ENCODE peak calls at places on chromosome 15, in four cellular contexts. J is GM12878, U is HepG2, M is H1. R is an unnamed sample. For H3K9me3, the result is how much of the 10 kb centered on the place peaks cover.

GRCh38 chr15:42735382-42736165 is 1.4 kb downstream of the CDAN1 start:
- DNase-seq in J (no peak), U (no peak), M (no peak), R (no peak)

GRCh38 chr15:38553071-38553470 is 11.5 kb downstream of the RASGRP1 start:
- DNase-seq in U (no peak), M (no peak), J (no peak), R (no peak)

GRCh38 chr15:90219421-90220141 is 14.2 kb downstream of the CIB1 start:
- DNase-seq in U (no peak), M (no peak), J (no peak), R (peak)

GRCh38 chr15:80567721-80568157 is 127.4 kb upstream of the ABHD17C start:
- DNase-seq in U (peak), M (peak), J (no peak), R (peak)

GRCh38 chr15:76904461-76905012 is 603 bp downstream of the SCAPER start:
- DNase-seq in M (no peak), U (peak), J (no peak), R (no peak)

GRCh38 chr15:81312790-81313543 is 11.0 kb downstream of the STARD5 start:
- DNase-seq in U (no peak), M (no peak), J (no peak), R (no peak)

GRCh38 chr15:75532413-75533250 is 46.5 kb downstream of the PTPN9 start:
- DNase-seq in U (peak), M (no peak), J (no peak), R (peak)

GRCh38 chr15:76935620-76936019 is 4.1 kb downstream of the RCN2 start:
- DNase-seq in M (no peak), U (no peak), J (peak), R (no peak)

GRCh38 chr15:31557899-31558298 is 231.3 kb downstream of the KLF13 start:
- DNase-seq in M (no peak), J (no peak), U (no peak), R (no peak)

GRCh38 chr15:94671845-94672524 is 440.6 kb downstream of the MCTP2 start:
- DNase-seq in U (no peak), J (no peak), M (peak), R (peak)

GRCh38 chr15:98953000-98953776 is 54.4 kb downstream of the PGPEP1L start:
- DNase-seq in U (no peak), J (peak), M (no peak), R (no peak)

GRCh38 chr15:83200162-83200561 is 7.5 kb downstream of the HDGFL3 start:
- DNase-seq in J (peak), M (no peak), U (no peak), R (no peak)

GRCh38 chr15:73346735-73347312 is 21.9 kb downstream of the HCN4 start:
- DNase-seq in U (peak), J (no peak), M (peak), R (no peak)

GRCh38 chr15:101488300-101489164 is 975 bp downstream of the PCSK6 start:
- DNase-seq in U (peak), M (no peak), J (no peak), R (no peak)

GRCh38 chr15:67831363-67831762 is 6.1 kb downstream of the SKOR1 start:
- DNase-seq in U (no peak), M (no peak), J (no peak), R (no peak)

GRCh38 chr15:81178365-81178764 is 18.3 kb upstream of the IL16 start:
- DNase-seq in M (no peak), U (no peak), J (no peak), R (no peak)

GRCh38 chr15:68789921-68790575 is 30.6 kb downstream of the ANP32A start:
- DNase-seq in J (no peak), U (no peak), M (no peak), R (peak)

GRCh38 chr15:39613861-39614260 is 33.0 kb downstream of the THBS1 start:
- DNase-seq in J (no peak), U (no peak), M (no peak), R (no peak)

GRCh38 chr15:48191574-48192225 is at the start of gene CTXN2:
- DNase-seq in J (no peak), U (no peak), M (no peak), R (no peak)

GRCh38 chr15:100114100-100114499 is 227.7 kb downstream of the ADAMTS17 start:
- DNase-seq in M (no peak), J (no peak), U (no peak), R (no peak)

GRCh38 chr15:85689729-85690128 is 105.0 kb downstream of the KLHL25 start:
- DNase-seq in U (no peak), J (peak), M (peak), R (peak)

GRCh38 chr15:101128191-101128590 is 123.7 kb downstream of the CHSY1 start:
- DNase-seq in M (no peak), U (no peak), J (no peak), R (no peak)

DNA sequence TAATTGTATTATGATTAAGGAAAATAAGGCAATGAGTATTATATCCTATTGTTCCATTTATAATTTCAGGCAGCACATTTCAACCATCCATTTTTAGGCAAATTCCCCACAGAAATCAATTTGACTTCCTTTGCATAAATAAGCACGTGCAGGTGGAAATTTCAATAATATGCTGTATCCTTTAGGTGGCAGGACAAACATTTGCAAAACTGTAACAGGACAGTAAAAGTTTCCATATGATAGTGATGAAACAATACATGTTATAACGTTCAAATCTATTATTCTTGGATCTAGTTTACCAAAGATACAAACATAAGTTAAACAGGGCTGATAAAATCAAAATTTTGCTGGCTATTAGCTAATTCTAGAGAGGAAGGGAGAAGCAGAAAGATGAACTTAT is 8.5 kb downstream of the UACA start:
- DNase-seq in U (no peak), J (no peak), M (no peak), R (no peak)
- TF ChIP-seq SUZ12 in U (no peak), J (no peak), M (no peak), R (no peak)

DNA sequence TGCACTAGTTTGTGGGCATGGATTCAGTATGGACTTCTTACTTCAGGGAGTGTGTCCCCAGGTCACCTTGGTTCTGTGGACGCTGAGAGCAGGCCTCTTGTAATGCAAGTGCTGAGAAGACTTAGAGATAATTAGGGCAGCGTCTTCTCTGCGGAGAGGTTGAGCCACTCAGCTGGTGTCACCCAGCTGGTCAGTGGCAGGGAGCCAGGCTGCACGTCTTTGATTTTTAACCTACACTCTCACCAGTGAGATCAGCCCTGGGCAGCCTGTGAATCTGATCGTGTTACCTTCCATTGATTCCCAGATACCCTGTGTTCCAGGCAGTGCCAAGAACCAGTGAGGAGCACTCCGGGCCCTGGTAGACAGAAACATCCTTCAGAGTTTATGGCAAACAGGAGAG is 92.6 kb downstream of the SLCO3A1 start:
- DNase-seq in M (no peak), U (no peak), J (no peak), R (no peak)
- TF ChIP-seq YY1 in M (no peak), U (no peak), J (no peak), R (no peak)

GRCh38 chr15:25228261-25228660 is 210.6 kb downstream of the UBE3A start:
- DNase-seq in U (no peak), J (no peak), M (no peak), R (no peak)

GRCh38 chr15:25220834-25221233 is 218.0 kb downstream of the UBE3A start:
- DNase-seq in M (no peak), U (no peak), J (no peak), R (no peak)

GRCh38 chr15:25226360-25226759 is 212.5 kb downstream of the UBE3A start:
- DNase-seq in U (no peak), J (no peak), M (no peak), R (no peak)

GRCh38 chr15:25224396-25224795 is 214.4 kb downstream of the UBE3A start:
- DNase-seq in J (no peak), M (no peak), U (no peak), R (no peak)
- H3K9me3 ChIP-seq in J (under half), M (half or more), U (half or more), R (under half)

GRCh38 chr15:36643551-36643950 is 64.1 kb downstream of the CDIN1 start:
- DNase-seq in U (no peak), J (no peak), M (no peak), R (no peak)
- TF ChIP-seq SUZ12 in U (no peak), J (no peak), M (no peak), R (no peak)

GRCh38 chr15:58479941-58480340 is 48.1 kb downstream of the LIPC start:
- DNase-seq in U (no peak), M (no peak), J (no peak), R (no peak)
- TF ChIP-seq YY1 in U (no peak), M (no peak), J (no peak), R (no peak)

GRCh38 chr15:28936481-28936881 is 50.7 kb downstream of the APBA2 start:
- DNase-seq in M (no peak), J (no peak), U (no peak), R (no peak)

GRCh38 chr15:28933710-28934445 is 48.1 kb downstream of the APBA2 start:
- DNase-seq in U (peak), J (no peak), M (no peak), R (no peak)

GRCh38 chr15:28935316-28935715 is 49.5 kb downstream of the APBA2 start:
- DNase-seq in J (no peak), U (peak), M (no peak), R (no peak)

GRCh38 chr15:28936081-28936480 is 50.3 kb downstream of the APBA2 start:
- DNase-seq in U (no peak), J (no peak), M (no peak), R (no peak)

DNA sequence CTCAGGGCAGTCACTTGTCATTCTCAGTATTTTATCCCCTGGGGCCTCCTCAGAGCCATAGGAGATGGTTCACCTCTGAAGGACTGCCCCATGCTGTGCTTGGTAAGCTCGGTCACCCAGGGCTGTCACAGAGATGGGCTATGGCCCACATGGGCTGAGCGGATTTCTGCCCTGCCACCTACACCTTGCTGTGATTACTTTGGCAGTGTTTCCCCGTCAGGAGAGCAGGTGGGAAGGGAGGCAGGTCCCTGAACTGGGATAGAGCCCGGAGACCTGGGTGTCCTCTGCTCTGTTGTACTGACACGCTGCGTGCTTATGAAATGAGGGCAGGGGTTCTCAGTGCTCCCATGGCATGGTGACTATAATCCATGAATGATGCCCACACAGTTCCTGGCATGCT is 48.9 kb downstream of the APBA2 start:
- DNase-seq in U (no peak), J (no peak), M (no peak), R (no peak)
- H3K9me3 ChIP-seq in U (under half), J (under half), M (under half), R (under half)

GRCh38 chr15:64828985-64829384 is 3.5 kb upstream of the PIF1 start:
- DNase-seq in J (no peak), U (no peak), M (no peak), R (no peak)
- TF ChIP-seq SUZ12 in J (no peak), U (no peak), M (no peak), R (no peak)